ENCODE peak calls at places on chromosomes 6 and 20, in six cellular contexts. G is psoas muscle, H is choroid plexus epithelial cell, S is AG04450, J is Peyer's patch, X is heart right ventricle. D is an unnamed sample.

GRCh38 chr20:47956261-47956995 is 171.1 kb upstream of the SULF2 start:
- DNase-seq in G (no peak), H (peak), J (no peak), S (no peak), X (peak), D (no peak)

GRCh38 chr6:119090256-119090655 is 11.8 kb upstream of the FAM184A start:
- DNase-seq in H (peak), S (no peak), X (no peak), J (no peak), G (no peak), D (no peak)

GRCh38 chr20:3380228-3381070 is 27.0 kb downstream of the DNAAF9 start:
- DNase-seq in X (no peak), J (no peak), H (peak), G (no peak), S (no peak), D (no peak)

GRCh38 chr6:33426590-33427563 is 7.0 kb downstream of the SYNGAP1 start:
- DNase-seq in H (no peak), J (no peak), S (no peak), X (no peak), G (no peak), D (no peak)

GRCh38 chr20:7841967-7842301 is 98.3 kb downstream of the HAO1 start:
- DNase-seq in H (peak), J (no peak), X (peak), S (peak), G (peak), D (peak)

GRCh38 chr20:57394087-57395082 is 3.2 kb downstream of the RBM38 start:
- DNase-seq in G (peak), H (no peak), X (no peak), J (no peak), S (no peak), D (no peak)

GRCh38 chr6:26258199-26258977 is 106.6 kb upstream of the BTN3A2 start:
- DNase-seq in H (peak), G (no peak), J (no peak), X (no peak), S (no peak), D (no peak)

GRCh38 chr6:90440586-90441338 is 144.1 kb upstream of the BACH2 start:
- DNase-seq in S (no peak), J (no peak), X (no peak), H (no peak), G (no peak), D (no peak)

DNA sequence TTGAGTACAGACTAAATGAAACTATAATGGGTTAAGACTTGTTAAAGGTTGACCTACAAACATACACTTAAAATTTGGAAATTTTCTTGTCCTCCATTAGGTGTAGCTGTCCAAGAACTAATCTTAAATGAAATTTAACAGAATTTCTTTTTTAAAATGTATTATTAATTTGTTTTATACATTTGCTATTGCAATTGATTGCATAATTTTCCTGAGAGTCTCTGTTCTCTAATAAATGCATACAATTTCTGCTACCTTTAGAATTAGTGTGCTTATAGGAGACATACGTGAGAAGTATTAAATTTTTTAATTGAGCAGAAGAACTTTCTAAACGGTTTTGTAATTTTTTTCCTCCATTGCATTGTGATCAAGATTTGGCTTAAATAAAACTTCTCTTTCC is 1.5 kb downstream of the FAM135A start:
- DNase-seq in G (no peak), S (no peak), X (no peak), H (no peak), J (no peak), D (no peak)
- H3K4me3 ChIP-seq in G (peak), S (no peak), X (peak), H (no peak), J (no peak), D (peak)

GRCh38 chr20:34709836-34710567 is 5.9 kb downstream of the TP53INP2 start:
- DNase-seq in J (peak), X (peak), G (peak), S (no peak), H (peak), D (no peak)
- H3K4me3 ChIP-seq in J (peak), X (peak), G (peak), S (peak), H (peak), D (peak)

GRCh38 chr6:56370127-56370540 is 122.8 kb upstream of the COL21A1 start:
- DNase-seq in H (peak), J (no peak), G (peak), S (no peak), X (peak), D (no peak)
- H3K4me3 ChIP-seq in H (no peak), J (no peak), G (no peak), S (no peak), X (no peak), D (no peak)

DNA sequence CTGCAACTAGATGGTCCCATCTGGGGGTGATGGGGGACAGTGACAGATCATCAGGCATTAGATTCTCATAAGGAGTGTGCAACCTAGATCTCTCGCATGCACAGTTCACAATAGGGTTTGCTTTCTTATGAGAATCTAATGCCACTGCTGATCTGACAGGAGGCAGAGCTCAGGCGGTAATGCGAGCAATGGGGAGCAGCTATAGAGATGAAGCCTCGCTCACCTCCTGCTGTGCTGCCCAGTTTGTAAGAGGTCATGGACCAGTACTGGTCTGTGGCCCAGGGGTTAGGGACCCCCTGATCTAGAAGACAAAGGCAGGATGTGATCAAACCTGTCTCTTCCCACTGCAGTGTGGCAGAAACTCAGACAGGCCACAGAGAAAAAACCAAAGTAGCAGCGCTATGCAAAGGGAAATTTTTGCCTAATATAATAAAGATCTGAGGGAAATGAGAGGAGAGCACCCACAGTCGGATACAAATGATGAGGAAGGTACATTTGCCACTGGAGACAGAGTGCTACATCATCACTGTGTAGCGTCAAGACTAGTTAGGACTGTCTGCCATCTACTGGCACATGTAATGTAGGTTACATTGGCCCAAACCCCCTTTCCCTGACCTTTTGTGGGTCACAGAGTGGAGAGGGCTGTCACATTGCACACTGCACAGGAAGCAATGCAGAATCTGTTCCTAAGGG is 4.1 kb upstream of the LY86 start:
- DNase-seq in S (no peak), G (no peak), J (no peak), H (no peak), X (no peak), D (no peak)
- H3K4me3 ChIP-seq in S (no peak), G (no peak), J (no peak), H (no peak), X (no peak), D (no peak)

DNA sequence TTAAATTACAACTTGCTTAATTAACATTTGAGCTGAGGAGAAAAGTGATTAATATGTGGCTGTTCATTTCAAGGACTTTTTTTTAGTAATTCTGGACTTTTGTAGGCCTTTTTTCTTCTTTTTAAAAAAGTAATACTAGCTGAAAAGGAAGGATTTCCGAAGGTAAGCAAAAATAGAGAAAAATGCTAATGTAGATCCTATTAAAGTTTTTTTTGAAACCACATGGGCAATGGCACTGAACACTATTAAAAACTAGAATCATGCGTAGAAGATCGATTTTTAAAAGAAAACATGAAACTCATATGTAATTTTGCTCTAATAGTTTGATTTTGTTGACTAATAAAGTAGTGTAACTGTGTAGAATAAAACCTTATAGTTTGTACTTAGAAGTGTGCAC is 2.4 kb downstream of the BAG2 start:
- DNase-seq in S (no peak), G (no peak), J (no peak), H (no peak), X (no peak), D (no peak)
- H3K4me3 ChIP-seq in S (peak), G (peak), J (no peak), H (no peak), X (no peak), D (peak)

DNA sequence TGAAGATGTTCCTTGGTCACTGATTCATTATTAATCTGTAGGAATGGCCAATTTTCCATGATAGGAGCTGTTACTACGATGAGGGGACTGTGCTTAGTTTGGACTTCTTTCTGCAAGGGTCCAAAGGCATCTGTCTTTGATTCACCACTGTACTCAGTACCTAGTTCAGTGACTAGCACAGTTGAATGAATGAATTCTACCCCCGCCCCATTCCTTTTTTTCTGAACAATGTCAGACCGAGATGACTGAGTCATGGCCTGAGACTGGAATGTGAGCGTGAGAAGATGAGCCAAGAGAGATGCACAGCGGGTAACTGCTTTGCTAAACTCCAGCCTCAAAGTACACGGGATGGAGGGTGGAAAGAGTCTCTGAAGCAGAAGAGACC is 419 bp upstream of the SNHG17 start:
- DNase-seq in S (no peak), G (no peak), X (no peak), J (no peak), H (peak), D (no peak)
- H3K4me3 ChIP-seq in S (no peak), G (peak), X (no peak), J (no peak), H (peak), D (no peak)

DNA sequence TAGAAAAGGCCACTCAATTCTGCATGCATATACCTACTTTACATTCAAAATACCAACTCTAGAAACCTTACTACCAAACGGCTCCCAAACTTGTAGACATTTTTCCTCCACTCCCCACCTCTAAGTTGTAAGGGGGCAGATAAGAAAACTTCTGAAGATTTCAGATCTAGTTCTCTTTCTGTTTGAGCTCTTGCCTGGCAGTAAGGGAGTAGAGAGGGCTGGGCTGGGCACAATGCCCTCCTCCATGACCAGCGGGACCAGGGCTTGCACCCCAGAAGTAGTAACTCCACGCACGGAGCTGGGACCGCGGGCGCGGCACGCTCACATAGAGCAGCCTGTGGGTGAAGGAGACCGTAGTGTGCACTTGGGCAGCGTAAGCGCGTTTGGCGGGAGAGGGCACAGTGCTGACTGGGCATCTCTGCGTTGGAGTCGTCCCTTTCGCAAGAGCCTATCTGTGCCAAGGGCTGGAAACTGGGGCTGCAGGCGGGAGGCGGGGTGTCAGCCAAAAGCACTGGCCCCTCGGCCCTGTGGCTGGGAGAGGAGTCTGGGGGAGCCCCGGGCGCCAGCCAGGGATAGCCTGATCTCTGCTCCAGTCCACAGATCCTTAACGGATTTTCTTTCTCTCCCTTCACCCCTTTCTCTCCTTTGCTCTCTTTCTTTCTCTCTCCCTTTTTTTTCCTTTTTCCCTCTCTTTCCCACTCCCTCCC is 32.4 kb downstream of the PHACTR1 start:
- DNase-seq in G (peak), S (no peak), J (no peak), X (no peak), H (no peak), D (no peak)
- H3K4me3 ChIP-seq in G (no peak), S (no peak), J (no peak), X (no peak), H (no peak), D (peak)

GRCh38 chr6:158039571-158040050 is 57.9 kb downstream of the SYNJ2 start:
- DNase-seq in S (no peak), X (no peak), G (peak), J (no peak), H (peak), D (no peak)
- H3K4me3 ChIP-seq in S (no peak), X (no peak), G (no peak), J (no peak), H (no peak), D (no peak)

GRCh38 chr6:56541736-56542366 is 100.8 kb downstream of the DST start:
- DNase-seq in J (no peak), H (no peak), X (no peak), G (no peak), S (no peak), D (no peak)
- H3K4me3 ChIP-seq in J (no peak), H (peak), X (peak), G (peak), S (peak), D (peak)

GRCh38 chr20:63698739-63699465 is 2.5 kb downstream of the TNFRSF6B start:
- DNase-seq in J (no peak), G (peak), H (peak), S (peak), X (peak), D (peak)
- H3K4me3 ChIP-seq in J (no peak), G (peak), H (peak), S (peak), X (no peak), D (no peak)

D was measured in retinal pigment epithelial cell.